ENCODE peak calls at places on chromosomes 13 and 19, in five cellular contexts. E is heart right ventricle, Q is BJ, L is body of pancreas, A is HFF-Myc. S is an unnamed sample.

GRCh38 chr19:18097993-18098890 is 664 bp downstream of the MAST3 start:
- DNase-seq in E (no peak), Q (no peak), L (no peak), A (no peak), S (no peak)

GRCh38 chr19:50311723-50312635 is 17.2 kb downstream of the KCNC3 start:
- DNase-seq in E (no peak), Q (no peak), L (peak; percentile 39), A (no peak), S (no peak)

GRCh38 chr19:52896431-52897148 is 845 bp downstream of the ZNF320 start:
- DNase-seq in E (peak; percentile 20), Q (no peak), L (peak; percentile 61), A (no peak), S (no peak)

GRCh38 chr19:28294395-28294794 is 918.6 kb downstream of the UQCRFS1 start:
- DNase-seq in E (no peak), Q (no peak), L (no peak), A (peak; percentile 29), S (no peak)

GRCh38 chr13:91133941-91134772 is 213.3 kb upstream of the MIR17HG start:
- DNase-seq in E (peak; percentile 48), Q (no peak), L (peak; percentile 62), A (peak; percentile 24), S (no peak)

GRCh38 chr19:50328257-50329145 is 676 bp downstream of the KCNC3 start:
- DNase-seq in E (no peak), Q (no peak), L (peak; percentile 37), A (no peak), S (no peak)

GRCh38 chr19:37867831-37868230 is 38.6 kb downstream of the WDR87 start:
- DNase-seq in E (no peak), Q (no peak), L (no peak), A (peak; percentile 42), S (no peak)

GRCh38 chr13:30673669-30674521 is 56.2 kb downstream of the USPL1 start:
- DNase-seq in E (peak; percentile 86), Q (peak; percentile 54), L (peak; percentile 94), A (peak; percentile 55), S (peak; percentile 83)

GRCh38 chr13:100234524-100235136 is 145.7 kb downstream of the PCCA start:
- DNase-seq in E (no peak), Q (no peak), L (no peak), A (no peak), S (no peak)

GRCh38 chr13:37429976-37430375 is 168.6 kb downstream of the POSTN start:
- DNase-seq in E (no peak), Q (peak; percentile 62), L (no peak), A (no peak), S (no peak)

GRCh38 chr13:100630564-100630963 is 42.0 kb upstream of the GGACT start:
- DNase-seq in E (no peak), Q (no peak), L (no peak), A (no peak), S (no peak)

GRCh38 chr19:54458648-54459281 is 4.8 kb downstream of the LENG9 start:
- DNase-seq in E (no peak), Q (no peak), L (no peak), A (no peak), S (no peak)

GRCh38 chr19:32599736-32600157 is 18.8 kb downstream of the PDCD5 start:
- DNase-seq in E (peak; percentile 18), Q (no peak), L (peak; percentile 38), A (peak; percentile 19), S (no peak)

GRCh38 chr13:108102771-108103170 is 112.6 kb downstream of the LIG4 start:
- DNase-seq in E (no peak), Q (no peak), L (no peak), A (no peak), S (no peak)

GRCh38 chr19:57280913-57281425 is 684 bp downstream of the ZNF460 start:
- DNase-seq in E (no peak), Q (no peak), L (no peak), A (no peak), S (no peak)

GRCh38 chr13:45511310-45512147 is 46.8 kb downstream of the COG3 start:
- DNase-seq in E (peak; percentile 25), Q (peak; percentile 35), L (peak; percentile 20), A (peak; percentile 65), S (no peak)

GRCh38 chr13:19726611-19727010 is 56.1 kb downstream of the PSPC1 start:
- DNase-seq in E (no peak), Q (no peak), L (no peak), A (no peak), S (no peak)

GRCh38 chr13:32087955-32088747 is 56.6 kb downstream of the FRY start:
- DNase-seq in E (no peak), Q (no peak), L (no peak), A (no peak), S (no peak)

GRCh38 chr19:2964874-2965273 is 12.5 kb upstream of the TLE6 start:
- DNase-seq in E (no peak), Q (no peak), L (no peak), A (no peak), S (no peak)

GRCh38 chr13:60111726-60112125 is 52.0 kb downstream of the DIAPH3 start:
- DNase-seq in E (no peak), Q (no peak), L (no peak), A (no peak), S (no peak)

GRCh38 chr13:39321578-39321977 is 281.4 kb downstream of the LHFPL6 start:
- DNase-seq in E (no peak), Q (no peak), L (no peak), A (no peak), S (no peak)

GRCh38 chr19:3034845-3035541 is 5.9 kb upstream of the TLE2 start:
- DNase-seq in E (peak; percentile 40), Q (no peak), L (no peak), A (peak; percentile 17), S (no peak)

GRCh38 chr13:65653548-65654078 is 1576.5 kb downstream of the PCDH9 start:
- DNase-seq in E (no peak), Q (no peak), L (no peak), A (no peak), S (no peak)

GRCh38 chr19:37963190-37963947 is 56.4 kb downstream of the SIPA1L3 start:
- DNase-seq in E (no peak), Q (no peak), L (peak; percentile 28), A (peak; percentile 39), S (no peak)

GRCh38 chr19:366205-366783 is 21.7 kb upstream of the MIER2 start:
- DNase-seq in E (no peak), Q (no peak), L (no peak), A (no peak), S (no peak)

GRCh38 chr13:48403151-48403631 is 9.7 kb downstream of the LPAR6 start:
- DNase-seq in E (no peak), Q (no peak), L (no peak), A (no peak), S (no peak)

GRCh38 chr13:102286326-102286725 is 115.5 kb downstream of the FGF14 start:
- DNase-seq in E (no peak), Q (peak; percentile 69), L (no peak), A (no peak), S (no peak)

DNA sequence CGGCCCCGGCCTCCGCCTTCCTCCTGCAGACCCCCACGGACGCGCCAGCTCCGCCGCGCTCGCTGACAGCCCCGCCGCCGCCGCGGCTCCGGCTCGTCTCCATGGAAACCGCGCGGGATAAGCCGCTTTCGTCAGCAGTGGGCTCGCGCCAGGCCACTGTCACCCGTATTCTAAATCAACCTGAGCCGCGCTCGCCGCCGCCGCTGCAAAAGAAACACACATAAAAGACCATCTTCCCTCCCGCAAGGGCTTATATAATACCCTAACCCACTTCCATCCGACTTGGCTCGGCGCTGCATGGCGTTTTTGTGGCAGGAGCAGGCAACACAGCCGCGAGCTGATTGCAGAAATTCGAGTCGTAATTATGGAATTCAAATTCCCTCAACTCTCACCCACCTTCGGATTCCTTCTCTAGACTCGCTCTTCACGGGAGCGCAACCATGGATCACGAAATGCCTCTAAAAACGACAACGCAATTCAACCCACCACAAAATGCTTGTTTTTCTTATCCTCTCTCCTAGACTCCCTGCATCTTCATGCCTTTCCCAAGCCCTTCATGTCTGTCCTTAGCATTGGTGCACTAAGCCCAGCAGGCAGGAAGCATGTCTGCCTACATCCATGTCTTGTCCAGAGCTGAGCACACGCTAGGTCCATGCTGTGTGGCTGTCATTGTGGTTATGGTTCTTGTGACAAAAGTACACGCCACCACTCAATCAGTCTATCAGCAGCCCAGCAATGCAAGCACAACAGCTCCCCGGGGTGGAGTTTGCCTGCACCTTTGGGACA is at the start of gene AMER2:
- DNase-seq in E (no peak), Q (no peak), L (peak; percentile 75), A (no peak), S (no peak)
- H3K4me3 ChIP-seq in E (peak within 1 kb of the TSS; percentile 19), Q (no peak within 1 kb of the TSS), L (no peak within 1 kb of the TSS), A (no peak within 1 kb of the TSS), S (peak within 1 kb of the TSS; percentile 25)

DNA sequence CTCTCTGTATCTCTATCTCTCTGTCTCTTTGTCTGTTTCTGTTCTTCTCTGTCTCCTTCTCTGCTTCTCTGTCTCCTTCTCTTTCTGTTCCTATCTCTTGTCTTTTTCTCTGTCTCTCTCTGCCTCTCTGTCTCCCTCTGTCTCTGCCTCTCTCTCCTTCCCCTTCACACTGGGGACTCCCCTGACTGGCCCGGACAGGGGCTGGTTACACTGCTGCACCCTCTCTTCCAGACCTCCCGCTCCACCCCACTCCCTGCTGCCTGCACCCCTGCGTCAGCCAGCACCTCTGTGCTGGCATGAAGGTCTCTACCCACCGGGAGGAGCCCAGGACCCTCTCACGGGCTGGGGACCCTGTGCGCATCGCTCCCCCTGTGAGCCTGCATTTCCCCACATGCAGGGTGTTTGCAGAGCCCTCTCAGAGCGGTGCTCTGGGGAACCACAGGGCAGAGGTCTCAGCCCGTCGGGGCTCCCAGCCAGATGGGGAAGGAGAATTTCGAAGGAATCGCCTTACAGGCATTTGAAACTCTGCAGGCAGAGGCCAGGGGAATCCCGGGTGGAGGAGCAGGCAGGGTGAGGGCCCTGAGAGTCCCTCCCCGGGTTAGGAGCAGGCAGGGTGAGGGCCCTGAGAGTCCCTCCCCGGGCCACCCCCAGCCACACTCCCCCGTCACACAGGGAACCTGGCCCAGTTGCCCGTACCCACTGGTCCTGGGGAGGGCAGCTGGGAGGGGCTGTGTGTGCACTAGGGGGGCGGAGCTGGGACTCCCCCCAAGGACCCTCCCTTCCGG is 16.1 kb upstream of the TCF3 start:
- DNase-seq in E (no peak), Q (no peak), L (no peak), A (no peak), S (no peak)
- H3K4me3 ChIP-seq in E (no peak overlapping the region), Q (no peak overlapping the region), L (no peak overlapping the region), A (no peak overlapping the region), S (no peak overlapping the region)

DNA sequence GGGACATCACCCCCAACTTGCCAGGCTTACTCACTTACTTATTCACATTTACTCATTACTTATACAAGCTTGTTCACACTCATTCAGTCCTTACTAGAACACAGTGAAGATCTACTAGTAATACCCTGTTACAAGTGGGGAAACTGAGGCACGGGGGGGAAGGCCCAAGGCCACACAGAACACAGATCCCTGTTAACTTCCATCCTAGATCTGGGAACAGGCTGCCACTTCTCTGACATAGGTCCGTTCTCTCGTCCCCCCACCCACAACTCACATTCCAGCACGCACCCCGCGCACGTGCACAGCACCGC is 1.5 kb upstream of the NRTN start:
- DNase-seq in E (no peak), Q (no peak), L (no peak), A (no peak), S (no peak)
- H3K4me3 ChIP-seq in E (no peak overlapping the region), Q (peak overlapping the region; percentile 10), L (no peak overlapping the region), A (peak overlapping the region; percentile 11), S (no peak overlapping the region)

DNA sequence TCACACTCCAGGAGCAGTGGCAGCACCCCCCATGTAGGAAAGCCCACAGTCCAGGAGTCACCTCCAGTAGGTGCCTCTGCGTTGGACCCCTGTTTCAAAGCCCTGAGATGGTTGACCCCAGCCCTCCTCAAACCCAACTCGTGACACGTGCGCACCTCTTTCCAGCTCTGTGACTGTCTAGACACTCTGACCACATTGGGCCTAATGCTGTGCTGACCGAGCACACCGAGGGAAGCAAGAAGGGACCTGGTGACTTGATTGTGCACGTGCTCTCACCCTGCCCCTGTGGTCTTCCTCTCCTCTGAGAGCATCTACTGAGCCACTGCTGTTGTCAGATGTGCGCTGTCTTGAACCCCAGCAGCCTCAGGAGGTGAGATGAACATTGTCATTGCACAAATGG is 22.9 kb upstream of the SLC35E1 start:
- DNase-seq in E (no peak), Q (no peak), L (no peak), A (no peak), S (no peak)
- H3K4me3 ChIP-seq in E (no peak overlapping the region), Q (no peak overlapping the region), L (no peak overlapping the region), A (no peak overlapping the region), S (no peak overlapping the region)